ENCODE peak calls at places on chromosome 17, in four cellular contexts. Z, G, M and B are unnamed samples.

GRCh38 chr17:42422958-42423712 is at the start of gene CAVIN1:
- DNase-seq in Z (peak), G (peak), M (peak), B (peak)

GRCh38 chr17:253091-253846 is 71.8 kb upstream of the DOC2B start:
- DNase-seq in Z (no peak), G (no peak), M (no peak), B (peak)

GRCh38 chr17:72145972-72146755 is 25.3 kb downstream of the SOX9 start:
- DNase-seq in Z (no peak), G (no peak), M (no peak), B (no peak)

GRCh38 chr17:31052187-31052889 is 42.4 kb upstream of the NF1 start:
- DNase-seq in Z (no peak), G (peak), M (no peak), B (no peak)

GRCh38 chr17:19237389-19238166 is 412 bp downstream of the EPN2 start:
- DNase-seq in Z (peak), G (no peak), M (peak), B (peak)

GRCh38 chr17:7460850-7461660 is 16.2 kb downstream of the CHRNB1 start:
- DNase-seq in Z (no peak), G (no peak), M (no peak), B (no peak)

GRCh38 chr17:77471984-77472836 is 331.4 kb downstream of the SEC14L1 start:
- DNase-seq in Z (peak), G (no peak), M (peak), B (no peak)

GRCh38 chr17:64441772-64442549 is 7.0 kb upstream of the MILR1 start:
- DNase-seq in Z (no peak), G (peak), M (no peak), B (no peak)

GRCh38 chr17:35449371-35449931 is 885 bp upstream of the SLFN13 start:
- DNase-seq in Z (peak), G (no peak), M (no peak), B (no peak)